ENCODE peak calls at places on chromosomes 7 and 10, in four cellular contexts. One of them, this sample, is unnamed.

GRCh38 chr10:132431537-132432175 is 34.7 kb downstream of the PWWP2B start:
- DNase-seq in tibial artery: no peak
- DNase-seq in AG09309: no peak
- DNase-seq in GM06990: no peak
- DNase-seq in this sample: no peak

GRCh38 chr7:29017666-29018065 is 59.5 kb upstream of the TRIL start:
- DNase-seq in tibial artery: no peak
- DNase-seq in GM06990: no peak
- DNase-seq in AG09309: no peak
- DNase-seq in this sample: no peak

GRCh38 chr7:18320971-18321567 is 174.5 kb upstream of the HDAC9 start:
- DNase-seq in tibial artery: no peak
- DNase-seq in GM06990: peak; percentile 25
- DNase-seq in AG09309: peak; percentile 25
- DNase-seq in this sample: peak; percentile 78

GRCh38 chr10:83190614-83191013 is 948.7 kb upstream of the GHITM start:
- DNase-seq in AG09309: no peak
- DNase-seq in tibial artery: no peak
- DNase-seq in GM06990: no peak
- DNase-seq in this sample: no peak

GRCh38 chr10:69682955-69683474 is 53.0 kb downstream of the FAM241B start:
- DNase-seq in AG09309: no peak
- DNase-seq in GM06990: no peak
- DNase-seq in tibial artery: no peak
- DNase-seq in this sample: no peak

GRCh38 chr10:77604941-77605351 is 32.7 kb downstream of the KCNMA1 start:
- DNase-seq in tibial artery: no peak
- DNase-seq in GM06990: no peak
- DNase-seq in AG09309: no peak
- DNase-seq in this sample: no peak

GRCh38 chr7:98284335-98285036 is 3.0 kb downstream of the BRI3 start:
- DNase-seq in AG09309: peak; percentile 50
- DNase-seq in GM06990: no peak
- DNase-seq in tibial artery: peak; percentile 86
- DNase-seq in this sample: no peak

GRCh38 chr7:71144963-71145362 is 13.0 kb downstream of the GALNT17 start:
- DNase-seq in AG09309: no peak
- DNase-seq in GM06990: no peak
- DNase-seq in tibial artery: no peak
- DNase-seq in this sample: no peak

GRCh38 chr10:31778627-31779026 is 150.0 kb downstream of the ARHGAP12 start:
- DNase-seq in tibial artery: no peak
- DNase-seq in AG09309: no peak
- DNase-seq in GM06990: no peak
- DNase-seq in this sample: no peak

GRCh38 chr7:31882187-31882586 is 188.0 kb downstream of the PDE1C start:
- DNase-seq in AG09309: no peak
- DNase-seq in tibial artery: peak; percentile 57
- DNase-seq in GM06990: no peak
- DNase-seq in this sample: no peak

GRCh38 chr7:7221602-7222038 is 39.3 kb downstream of the C1GALT1 start:
- DNase-seq in tibial artery: no peak
- DNase-seq in GM06990: no peak
- DNase-seq in AG09309: peak; percentile 49
- DNase-seq in this sample: no peak

GRCh38 chr7:155809947-155810606 is 2.2 kb downstream of the SHH start:
- DNase-seq in AG09309: no peak
- DNase-seq in GM06990: no peak
- DNase-seq in tibial artery: no peak
- DNase-seq in this sample: no peak

GRCh38 chr7:48090095-48090805 is 1.2 kb downstream of the UPP1 start:
- DNase-seq in AG09309: no peak
- DNase-seq in tibial artery: no peak
- DNase-seq in GM06990: peak; percentile 22
- DNase-seq in this sample: peak; percentile 29

GRCh38 chr7:50349963-50350944 is 45.7 kb downstream of the IKZF1 start:
- DNase-seq in tibial artery: no peak
- DNase-seq in GM06990: peak; percentile 84
- DNase-seq in AG09309: no peak
- DNase-seq in this sample: no peak

GRCh38 chr7:128839751-128840177 is 9.6 kb downstream of the FLNC start:
- DNase-seq in AG09309: no peak
- DNase-seq in GM06990: no peak
- DNase-seq in tibial artery: no peak
- DNase-seq in this sample: no peak

GRCh38 chr7:23341846-23342598 is 42.9 kb downstream of the MALSU1 start:
- DNase-seq in GM06990: no peak
- DNase-seq in AG09309: no peak
- DNase-seq in tibial artery: no peak
- DNase-seq in this sample: no peak

GRCh38 chr10:80760914-80761371 is 223.2 kb downstream of the SH2D4B start:
- DNase-seq in tibial artery: no peak
- DNase-seq in AG09309: no peak
- DNase-seq in GM06990: peak; percentile 30
- DNase-seq in this sample: no peak

GRCh38 chr10:84205049-84205852 is 10.9 kb downstream of the CDHR1 start:
- DNase-seq in tibial artery: no peak
- DNase-seq in AG09309: no peak
- DNase-seq in GM06990: peak; percentile 39
- DNase-seq in this sample: peak; percentile 26

GRCh38 chr10:71985542-71986250 is 21.5 kb downstream of the CHST3 start:
- DNase-seq in GM06990: peak; percentile 44
- DNase-seq in tibial artery: peak; percentile 81
- DNase-seq in AG09309: no peak
- DNase-seq in this sample: no peak

GRCh38 chr10:3056280-3057037 is 10.9 kb upstream of the PFKP start:
- DNase-seq in GM06990: no peak
- DNase-seq in tibial artery: no peak
- DNase-seq in AG09309: no peak
- DNase-seq in this sample: no peak

GRCh38 chr10:132232553-132232949 is 45.8 kb downstream of the DPYSL4 start:
- DNase-seq in AG09309: no peak
- DNase-seq in GM06990: no peak
- DNase-seq in tibial artery: peak; percentile 48
- DNase-seq in this sample: no peak

GRCh38 chr7:5514440-5515035 is 90.9 kb upstream of the TNRC18 start:
- DNase-seq in tibial artery: no peak
- DNase-seq in AG09309: no peak
- DNase-seq in GM06990: no peak
- DNase-seq in this sample: no peak

GRCh38 chr7:452230-452751 is 67.4 kb downstream of the PDGFA start:
- DNase-seq in AG09309: no peak
- DNase-seq in tibial artery: no peak
- DNase-seq in GM06990: no peak
- DNase-seq in this sample: no peak

GRCh38 chr10:95295031-95295755 is 4.4 kb upstream of the PDLIM1 start:
- DNase-seq in tibial artery: peak; percentile 41
- DNase-seq in AG09309: no peak
- DNase-seq in GM06990: peak; percentile 98
- DNase-seq in this sample: no peak

GRCh38 chr10:97499561-97500296 is 1.0 kb downstream of the UBTD1 start:
- DNase-seq in AG09309: no peak
- DNase-seq in GM06990: no peak
- DNase-seq in tibial artery: peak; percentile 82
- DNase-seq in this sample: peak; percentile 37

GRCh38 chr7:10429516-10429915 is 544.2 kb upstream of the PHF14 start:
- DNase-seq in AG09309: no peak
- DNase-seq in GM06990: no peak
- DNase-seq in tibial artery: no peak
- DNase-seq in this sample: no peak

GRCh38 chr10:11874568-11875182 is 51.5 kb downstream of the PROSER2 start:
- DNase-seq in AG09309: no peak
- DNase-seq in tibial artery: no peak
- DNase-seq in GM06990: no peak
- DNase-seq in this sample: peak; percentile 89

GRCh38 chr7:78777844-78778243 is 675.6 kb downstream of the MAGI2 start:
- DNase-seq in tibial artery: no peak
- DNase-seq in GM06990: no peak
- DNase-seq in AG09309: no peak
- DNase-seq in this sample: no peak

GRCh38 chr7:46015107-46015868 is 94.2 kb upstream of the IGFBP3 start:
- DNase-seq in AG09309: no peak
- DNase-seq in GM06990: no peak
- DNase-seq in tibial artery: no peak
- DNase-seq in this sample: no peak

GRCh38 chr7:47414342-47415288 is 167.3 kb downstream of the TNS3 start:
- DNase-seq in tibial artery: no peak
- DNase-seq in GM06990: no peak
- DNase-seq in AG09309: no peak
- DNase-seq in this sample: no peak

GRCh38 chr7:108789451-108789850 is 219.8 kb downstream of the DNAJB9 start:
- DNase-seq in GM06990: no peak
- DNase-seq in tibial artery: no peak
- DNase-seq in AG09309: no peak
- DNase-seq in this sample: no peak

GRCh38 chr10:46229144-46229563 is 57.6 kb upstream of the ANTXRL start:
- DNase-seq in AG09309: no peak
- DNase-seq in GM06990: no peak
- DNase-seq in tibial artery: no peak
- DNase-seq in this sample: peak; percentile 67

GRCh38 chr10:27745719-27746363 is at the start of gene MKX:
- DNase-seq in GM06990: peak; percentile 3
- DNase-seq in AG09309: no peak
- DNase-seq in tibial artery: peak; percentile 52
- DNase-seq in this sample: no peak

GRCh38 chr7:135672560-135673359 is 10.4 kb downstream of the STMP1 start:
- DNase-seq in AG09309: no peak
- DNase-seq in GM06990: no peak
- DNase-seq in tibial artery: no peak
- DNase-seq in this sample: peak; percentile 53

GRCh38 chr7:1555813-1556540 is at the start of gene TMEM184A:
- DNase-seq in GM06990: peak; percentile 31
- DNase-seq in tibial artery: no peak
- DNase-seq in AG09309: no peak
- DNase-seq in this sample: peak; percentile 58

GRCh38 chr7:142089035-142089434 is 22.5 kb upstream of the MGAM2 start:
- DNase-seq in tibial artery: no peak
- DNase-seq in AG09309: no peak
- DNase-seq in GM06990: no peak
- DNase-seq in this sample: no peak

GRCh38 chr10:47241256-47241655 is 58.7 kb upstream of the GDF10 start:
- DNase-seq in AG09309: no peak
- DNase-seq in tibial artery: no peak
- DNase-seq in GM06990: no peak
- DNase-seq in this sample: no peak

GRCh38 chr7:24882989-24883631 is 96.9 kb downstream of the OSBPL3 start:
- DNase-seq in GM06990: no peak
- DNase-seq in tibial artery: peak; percentile 71
- DNase-seq in AG09309: peak; percentile 42
- DNase-seq in this sample: no peak
- H3K4me3 ChIP-seq in GM06990: no peak overlapping the region
- H3K4me3 ChIP-seq in tibial artery: no peak overlapping the region
- H3K4me3 ChIP-seq in AG09309: no peak overlapping the region
- H3K4me3 ChIP-seq in this sample: no peak overlapping the region

DNA sequence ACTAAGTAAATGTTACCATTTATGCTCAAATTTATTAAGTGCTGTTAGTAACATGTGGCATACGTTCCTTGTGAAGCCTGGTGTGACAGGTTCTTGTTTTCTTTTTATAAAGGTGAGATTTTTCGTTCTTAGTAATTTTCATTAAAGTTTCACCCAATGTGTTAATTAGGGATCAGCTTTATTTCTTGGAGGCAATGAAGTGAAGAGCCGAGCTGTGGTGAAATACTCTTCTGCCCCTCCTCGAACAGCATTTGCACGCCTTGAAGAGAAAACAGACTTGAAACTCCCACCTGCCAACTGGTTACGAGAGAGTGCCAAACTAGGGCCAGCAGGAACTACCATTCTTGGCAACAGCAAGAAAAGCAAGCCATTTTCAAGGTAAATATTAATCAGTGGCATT is 1.5 kb downstream of the EDRF1 start:
- DNase-seq in GM06990: peak; percentile 63
- DNase-seq in tibial artery: no peak
- DNase-seq in AG09309: no peak
- DNase-seq in this sample: no peak
- H3K4me3 ChIP-seq in GM06990: peak overlapping the region; percentile 95
- H3K4me3 ChIP-seq in tibial artery: no peak overlapping the region
- H3K4me3 ChIP-seq in AG09309: no peak overlapping the region
- H3K4me3 ChIP-seq in this sample: no peak overlapping the region

GRCh38 chr7:101173752-101174244 is 6.3 kb downstream of the NAT16 start:
- DNase-seq in GM06990: peak; percentile 88
- DNase-seq in AG09309: no peak
- DNase-seq in tibial artery: no peak
- DNase-seq in this sample: no peak

GRCh38 chr7:101172854-101173751 is 7.0 kb downstream of the NAT16 start:
- DNase-seq in AG09309: no peak
- DNase-seq in GM06990: peak; percentile 43
- DNase-seq in tibial artery: no peak
- DNase-seq in this sample: no peak

GRCh38 chr7:101170617-101171441 is 5.5 kb upstream of the VGF start:
- DNase-seq in GM06990: no peak
- DNase-seq in tibial artery: no peak
- DNase-seq in AG09309: no peak
- DNase-seq in this sample: no peak

GRCh38 chr7:101171442-101171837 is 6.1 kb upstream of the VGF start:
- DNase-seq in AG09309: no peak
- DNase-seq in tibial artery: no peak
- DNase-seq in GM06990: no peak
- DNase-seq in this sample: no peak

DNA sequence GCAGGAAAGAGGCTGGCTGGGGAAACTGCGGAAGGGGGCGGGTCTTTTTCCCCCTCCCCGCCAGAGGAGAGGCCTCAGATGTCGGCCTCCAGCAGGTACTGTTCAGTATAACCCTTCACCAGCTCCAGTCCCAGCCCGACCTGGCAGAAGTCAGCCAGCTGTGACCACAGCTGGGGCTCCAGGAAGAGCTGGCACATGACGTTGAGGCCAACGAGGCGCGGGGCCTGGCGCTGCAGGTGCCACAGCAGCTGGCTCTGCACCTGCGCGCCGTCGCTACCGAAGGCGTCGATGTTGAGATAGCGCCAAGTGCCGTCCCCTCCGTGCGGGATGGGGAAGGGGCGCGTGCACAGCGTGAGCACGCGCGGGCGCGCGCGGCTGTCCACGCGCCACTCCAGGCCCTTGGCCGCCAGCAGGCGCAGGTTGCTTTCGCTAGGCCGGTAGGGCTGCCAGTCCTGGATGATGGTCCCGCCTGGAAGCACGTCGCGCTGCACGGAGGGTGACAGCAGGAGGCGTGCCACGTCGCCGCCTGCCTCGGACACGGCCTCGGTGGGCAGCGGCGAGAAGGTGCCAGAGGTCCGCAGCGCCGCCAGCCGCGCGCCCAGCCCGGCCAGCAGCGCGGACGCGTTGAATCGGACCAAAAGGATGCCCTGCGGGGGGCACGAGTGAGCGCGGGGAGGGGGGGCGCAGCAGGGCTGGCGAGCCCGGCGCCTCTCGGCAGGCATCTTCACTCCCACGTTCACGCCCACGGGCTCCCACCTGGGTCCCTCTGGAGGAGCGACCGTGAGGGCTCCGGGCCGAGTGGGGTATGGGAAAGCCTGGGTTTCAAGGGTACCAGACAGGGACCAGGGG is 6.9 kb upstream of the VGF start:
- DNase-seq in tibial artery: no peak
- DNase-seq in AG09309: no peak
- DNase-seq in GM06990: peak; percentile 27
- DNase-seq in this sample: no peak
- H3K4me3 ChIP-seq in tibial artery: no peak overlapping the region
- H3K4me3 ChIP-seq in AG09309: no peak overlapping the region
- H3K4me3 ChIP-seq in GM06990: no peak overlapping the region
- H3K4me3 ChIP-seq in this sample: no peak overlapping the region

GRCh38 chr10:49115796-49116508 is 630 bp upstream of the VSTM4 start:
- DNase-seq in tibial artery: no peak
- DNase-seq in GM06990: no peak
- DNase-seq in AG09309: no peak
- DNase-seq in this sample: no peak
- H3K4me3 ChIP-seq in tibial artery: peak overlapping the region; percentile 68
- H3K4me3 ChIP-seq in GM06990: no peak overlapping the region
- H3K4me3 ChIP-seq in AG09309: peak overlapping the region; percentile 26
- H3K4me3 ChIP-seq in this sample: no peak overlapping the region